ENCODE peak calls at places on chromosomes 6 and 20, in seven cellular contexts. E is prostate gland, H is adrenal gland, B is C1 segment of cervical spinal cord, Y is endodermal cell, N is natural killer cell, X is right atrium auricular region. C is an unnamed sample.

GRCh38 chr6:156977527-156978291 is 200.5 kb downstream of the ARID1B start:
- DNase-seq in Y (no peak), E (peak; percentile 77), N (no peak), H (peak; percentile 57), B (no peak), X (no peak), C (no peak)

GRCh38 chr20:35006009-35006408 is 50.3 kb downstream of the MYH7B start:
- DNase-seq in B (no peak), X (no peak), N (no peak), E (no peak), Y (peak; percentile 25), H (no peak), C (no peak)

GRCh38 chr6:167129588-167129987 is 6.7 kb downstream of the CCR6 start:
- DNase-seq in X (no peak), N (no peak), Y (no peak), E (no peak), B (no peak), H (no peak), C (no peak)

GRCh38 chr6:16483315-16483875 is 245.0 kb downstream of the GMPR start:
- DNase-seq in X (no peak), N (no peak), H (no peak), B (no peak), E (no peak), Y (no peak), C (no peak)

GRCh38 chr6:2481307-2481706 is 235.9 kb upstream of the GMDS start:
- DNase-seq in H (no peak), Y (no peak), E (no peak), X (no peak), B (no peak), N (no peak), C (no peak)

GRCh38 chr6:138526822-138527235 is 27.5 kb upstream of the NHSL1 start:
- DNase-seq in E (no peak), H (no peak), X (no peak), Y (no peak), B (no peak), N (no peak), C (no peak)

GRCh38 chr6:43285415-43285814 is 12.6 kb upstream of the SLC22A7 start:
- DNase-seq in N (no peak), Y (no peak), B (no peak), X (no peak), H (no peak), E (no peak), C (no peak)

GRCh38 chr6:132746049-132746448 is 11.7 kb downstream of the VNN2 start:
- DNase-seq in B (no peak), X (no peak), Y (no peak), H (no peak), E (no peak), N (no peak), C (no peak)

GRCh38 chr6:53159558-53159957 is 10.9 kb upstream of the GCM1 start:
- DNase-seq in N (no peak), B (no peak), E (no peak), H (no peak), X (no peak), Y (no peak), C (no peak)

GRCh38 chr6:29509711-29510110 is 22.0 kb upstream of the MAS1L start:
- DNase-seq in B (no peak), Y (peak; percentile 32), H (no peak), N (no peak), E (no peak), X (no peak), C (no peak)

GRCh38 chr6:146594495-146594894 is 4.3 kb upstream of the ADGB start:
- DNase-seq in B (no peak), N (no peak), E (no peak), Y (no peak), X (no peak), H (no peak), C (no peak)

GRCh38 chr6:141309295-141309694 is 823.4 kb upstream of the GJE1 start:
- DNase-seq in E (no peak), Y (no peak), X (no peak), N (no peak), B (no peak), H (no peak), C (no peak)

GRCh38 chr20:60255866-60256265 is 297.6 kb downstream of the CDH26 start:
- DNase-seq in H (peak; percentile 58), B (no peak), N (no peak), E (no peak), X (peak; percentile 38), Y (no peak), C (no peak)

GRCh38 chr20:53550590-53551187 is 43.0 kb downstream of the ZNF217 start:
- DNase-seq in N (no peak), X (no peak), H (no peak), E (no peak), Y (no peak), B (no peak), C (no peak)

GRCh38 chr20:51480507-51481270 is 61.8 kb downstream of the NFATC2 start:
- DNase-seq in B (no peak), E (no peak), H (no peak), Y (no peak), X (no peak), N (no peak), C (no peak)

GRCh38 chr6:89368107-89368506 is 15.6 kb upstream of the UBE2J1 start:
- DNase-seq in E (no peak), Y (peak; percentile 89), X (no peak), H (peak; percentile 80), N (peak; percentile 31), B (no peak), C (peak; percentile 3)

GRCh38 chr20:14775778-14776177 is 438.4 kb upstream of the FLRT3 start:
- DNase-seq in B (no peak), H (peak; percentile 79), E (peak; percentile 94), N (no peak), Y (no peak), X (no peak), C (no peak)

GRCh38 chr6:431504-431903 is 40.0 kb downstream of the IRF4 start:
- DNase-seq in H (no peak), B (no peak), X (no peak), N (no peak), Y (no peak), E (no peak), C (no peak)

GRCh38 chr20:63697868-63698545 is 1.6 kb downstream of the TNFRSF6B start:
- DNase-seq in E (no peak), B (no peak), N (no peak), X (no peak), Y (peak; percentile 52), H (no peak), C (no peak)

GRCh38 chr6:108622601-108623335 is 62.1 kb downstream of the FOXO3 start:
- DNase-seq in B (no peak), Y (no peak), H (peak; percentile 49), E (no peak), N (no peak), X (peak; percentile 79), C (peak; percentile 32)